ENCODE peak calls at places on chromosome 14, in seven cellular contexts. A is NCI-H1417; P is activated CD4-positive, alpha-beta T cell treated with anti-CD3 and anti-CD28 coated beads for 24 hours; Z is nucleus accumbens; I is NCI-H82; R is progenitor cell of endocrine pancreas; Q is naive thymus-derived CD4-positive, alpha-beta T cell. E is an unnamed sample.

GRCh38 chr14:34003691-34004090 is 52.8 kb upstream of the EGLN3 start:
- DNase-seq in Z (no peak), A (no peak), R (no peak), P (no peak), Q (no peak), I (peak; percentile 51), E (no peak)

GRCh38 chr14:63840981-63841380 is 11.8 kb upstream of the SYNE2 start:
- DNase-seq in Q (peak; percentile 57), P (peak; percentile 19), Z (no peak), I (peak; percentile 10), R (no peak), A (no peak), E (no peak)

GRCh38 chr14:104387000-104387384 is 192.6 kb upstream of the C14orf180 start:
- DNase-seq in Q (no peak), Z (no peak), P (no peak), A (no peak), R (no peak), I (no peak), E (no peak)

GRCh38 chr14:55731881-55732498 is 152.0 kb downstream of the KTN1 start:
- DNase-seq in A (peak; percentile 76), P (peak; percentile 23), I (peak; percentile 58), Z (no peak), Q (peak; percentile 58), R (peak; percentile 22), E (no peak)

GRCh38 chr14:34911209-34912150 is 36.3 kb upstream of the BAZ1A start:
- DNase-seq in I (no peak), A (no peak), R (no peak), Q (no peak), Z (no peak), P (no peak), E (no peak)

GRCh38 chr14:105427893-105428485 is 8.4 kb downstream of the MTA1 start:
- DNase-seq in A (no peak), R (no peak), Q (no peak), P (no peak), Z (no peak), I (no peak), E (no peak)

GRCh38 chr14:58829594-58829993 is 191.8 kb downstream of the DACT1 start:
- DNase-seq in A (peak; percentile 58), Z (no peak), R (no peak), P (no peak), Q (no peak), I (no peak), E (no peak)

GRCh38 chr14:74326369-74327152 is 21.7 kb upstream of the VRTN start:
- DNase-seq in R (no peak), Q (no peak), P (no peak), I (peak; percentile 65), A (no peak), Z (no peak), E (no peak)

GRCh38 chr14:99441157-99441870 is 39.3 kb downstream of the SETD3 start:
- DNase-seq in Q (no peak), P (no peak), I (peak; percentile 55), A (no peak), R (no peak), Z (no peak), E (no peak)

GRCh38 chr14:51202914-51203665 is 37.0 kb upstream of the TMX1 start:
- DNase-seq in P (no peak), I (no peak), R (no peak), Z (no peak), A (no peak), Q (no peak), E (no peak)

GRCh38 chr14:52583544-52583943 is 30.9 kb downstream of the GPR137C start:
- DNase-seq in A (no peak), I (no peak), Q (no peak), P (no peak), Z (no peak), R (no peak), E (no peak)

GRCh38 chr14:58871972-58872530 is 234.3 kb downstream of the DACT1 start:
- DNase-seq in Z (no peak), P (no peak), R (no peak), A (no peak), Q (no peak), I (no peak), E (no peak)

GRCh38 chr14:95322646-95323045 is 2.9 kb upstream of the CLMN start:
- DNase-seq in Z (no peak), R (no peak), I (no peak), A (no peak), P (no peak), Q (no peak), E (no peak)

GRCh38 chr14:21107360-21107781 is 6.5 kb downstream of the TMEM253 start:
- DNase-seq in P (no peak), Z (no peak), I (no peak), R (no peak), A (no peak), Q (no peak), E (no peak)

GRCh38 chr14:96095581-96096476 is 56.7 kb downstream of the C14orf132 start:
- DNase-seq in R (no peak), I (peak; percentile 91), P (no peak), Q (no peak), Z (no peak), A (no peak), E (no peak)

GRCh38 chr14:23829736-23830474 is 123.7 kb upstream of the DHRS4 start:
- DNase-seq in Q (no peak), I (no peak), A (no peak), R (no peak), Z (no peak), P (no peak), E (no peak)

GRCh38 chr14:95463173-95463901 is 53.1 kb downstream of the SYNE3 start:
- DNase-seq in R (no peak), Q (peak; percentile 82), A (peak; percentile 29), P (no peak), Z (no peak), I (no peak), E (no peak)

GRCh38 chr14:67420102-67420739 is 8.3 kb upstream of the PLEK2 start:
- DNase-seq in P (peak; percentile 25), R (no peak), A (no peak), Q (peak; percentile 4), I (peak; percentile 80), Z (no peak), E (no peak)

GRCh38 chr14:22491683-22492483 is 97.1 kb downstream of the DAD1 start:
- DNase-seq in I (no peak), R (no peak), Q (no peak), A (no peak), P (no peak), Z (no peak), E (no peak)

GRCh38 chr14:93788557-93789365 is 476 bp upstream of the PRIMA1 start:
- DNase-seq in Z (peak; percentile 40), R (peak; percentile 44), Q (no peak), A (peak; percentile 17), I (peak; percentile 69), P (no peak), E (no peak)

GRCh38 chr14:43539210-43539609 is 967.9 kb downstream of the FSCB start:
- DNase-seq in R (no peak), P (no peak), Z (no peak), I (peak; percentile 11), A (no peak), Q (no peak), E (no peak)

GRCh38 chr14:89701079-89702043 is 253.2 kb downstream of the EFCAB11 start:
- DNase-seq in P (peak; percentile 81), A (peak; percentile 89), I (peak; percentile 77), Q (peak; percentile 80), R (peak; percentile 71), Z (peak; percentile 61), E (no peak)

GRCh38 chr14:90785474-90785873 is 30.8 kb downstream of the TTC7B start:
- DNase-seq in P (no peak), I (peak; percentile 44), A (no peak), R (no peak), Q (no peak), Z (peak; percentile 27), E (no peak)

GRCh38 chr14:38042356-38042755 is 165.3 kb upstream of the SSTR1 start:
- DNase-seq in R (no peak), A (no peak), Z (no peak), I (no peak), P (no peak), Q (no peak), E (no peak)

GRCh38 chr14:24058260-24058950 is 6.6 kb downstream of the CARMIL3 start:
- DNase-seq in A (no peak), P (no peak), R (no peak), I (peak; percentile 89), Q (peak; percentile 48), Z (no peak), E (no peak)

GRCh38 chr14:104248203-104249055 is 110.0 kb downstream of the KIF26A start:
- DNase-seq in I (no peak), Z (no peak), A (no peak), Q (no peak), P (no peak), R (no peak), E (no peak)

GRCh38 chr14:60656755-60657608 is 7.7 kb upstream of the SIX1 start:
- DNase-seq in Z (no peak), R (peak; percentile 56), I (peak; percentile 51), Q (no peak), A (peak; percentile 82), P (no peak), E (no peak)

GRCh38 chr14:66634876-66635275 is 126.9 kb downstream of the GPHN start:
- DNase-seq in A (no peak), P (no peak), Z (no peak), R (no peak), I (no peak), Q (no peak), E (no peak)

GRCh38 chr14:71206766-71207371 is 299.6 kb downstream of the PCNX1 start:
- DNase-seq in I (no peak), Q (no peak), P (no peak), A (no peak), Z (peak; percentile 38), R (no peak), E (no peak)

GRCh38 chr14:104510794-104511611 is 68.6 kb upstream of the C14orf180 start:
- DNase-seq in R (no peak), A (no peak), I (no peak), Q (no peak), Z (peak; percentile 30), P (no peak), E (no peak)

GRCh38 chr14:77663289-77663688 is 44.5 kb downstream of the ALKBH1 start:
- DNase-seq in R (no peak), Q (no peak), I (no peak), A (no peak), P (no peak), Z (no peak), E (no peak)

GRCh38 chr14:65949711-65950516 is 536.3 kb upstream of the CCDC196 start:
- DNase-seq in I (peak; percentile 62), P (peak; percentile 13), Q (no peak), R (no peak), Z (no peak), A (peak; percentile 69), E (no peak)

GRCh38 chr14:93276031-93276716 is 56.7 kb downstream of the BTBD7 start:
- DNase-seq in I (no peak), A (no peak), P (no peak), Q (no peak), Z (no peak), R (no peak), E (no peak)

GRCh38 chr14:75884198-75884611 is 97.6 kb downstream of the TGFB3 start:
- DNase-seq in Z (no peak), I (peak; percentile 7), Q (no peak), A (no peak), R (no peak), P (no peak), E (no peak)

GRCh38 chr14:104374718-104375080 is 204.9 kb upstream of the C14orf180 start:
- DNase-seq in A (no peak), P (no peak), I (no peak), Q (no peak), R (no peak), Z (no peak), E (no peak)

GRCh38 chr14:105436891-105437722 is 17.5 kb downstream of the MTA1 start:
- DNase-seq in I (no peak), P (no peak), Q (no peak), A (peak; percentile 81), Z (no peak), R (no peak), E (no peak)

GRCh38 chr14:70027785-70028428 is 148.7 kb downstream of the SMOC1 start:
- DNase-seq in P (peak; percentile 70), A (peak; percentile 63), I (peak; percentile 80), R (peak; percentile 90), Z (no peak), Q (peak; percentile 36), E (no peak)

GRCh38 chr14:103848720-103849077 is 1.3 kb upstream of the PPP1R13B start:
- DNase-seq in P (no peak), R (no peak), A (no peak), Q (no peak), I (no peak), Z (no peak), E (no peak)